ENCODE peak calls at places on chromosome 10, in seven cellular contexts. D is sigmoid colon, Z is upper lobe of left lung, S is suprapubic skin, R is transverse colon, L is SK-N-SH, O is K562. G is an unnamed sample. For H3K4me1, the result is how much of the 10 kb centered on the place peaks cover.

GRCh38 chr10:80502621-80503583 is 34.8 kb upstream of the SH2D4B start:
- DNase-seq in Z (no peak), S (no peak), D (no peak), R (no peak), L (no peak), O (peak), G (peak)

GRCh38 chr10:31536297-31536696 is 217.3 kb downstream of the ZEB1 start:
- DNase-seq in Z (no peak), R (no peak), D (no peak), O (no peak), L (no peak), S (no peak), G (no peak)

GRCh38 chr10:124878457-124878739 is 63.5 kb upstream of the ZRANB1 start:
- DNase-seq in Z (no peak), R (no peak), S (no peak), O (no peak), L (no peak), D (no peak), G (no peak)

GRCh38 chr10:103273026-103273425 is 3.9 kb upstream of the INA start:
- DNase-seq in S (peak), Z (no peak), D (no peak), L (no peak), O (peak), R (no peak), G (no peak)

GRCh38 chr10:78630944-78631838 is 437.6 kb upstream of the ZMIZ1 start:
- DNase-seq in Z (no peak), O (no peak), D (no peak), R (no peak), S (peak), L (no peak), G (no peak)

GRCh38 chr10:52644678-52645434 is 127.7 kb downstream of the MBL2 start:
- DNase-seq in R (peak), L (peak), Z (no peak), D (no peak), S (no peak), O (peak), G (peak)

GRCh38 chr10:5493698-5494097 is 5.7 kb downstream of the CALML5 start:
- DNase-seq in O (no peak), R (no peak), D (no peak), L (no peak), S (peak), Z (no peak), G (no peak)

GRCh38 chr10:22340362-22341189 is 4.7 kb upstream of the SPAG6 start:
- DNase-seq in R (peak), Z (peak), O (peak), D (peak), S (peak), L (peak), G (peak)

GRCh38 chr10:89666138-89666537 is 21.1 kb upstream of the PANK1 start:
- DNase-seq in S (no peak), R (no peak), O (no peak), D (no peak), Z (no peak), L (no peak), G (no peak)

GRCh38 chr10:122466866-122467470 is 5.6 kb downstream of the HTRA1 start:
- DNase-seq in O (no peak), R (no peak), Z (peak), S (no peak), D (no peak), L (no peak), G (no peak)

GRCh38 chr10:74991435-74991834 is 120.0 kb upstream of the SAMD8 start:
- DNase-seq in S (no peak), O (peak), Z (no peak), L (peak), D (no peak), R (no peak), G (no peak)

GRCh38 chr10:18238875-18239485 is 98.8 kb downstream of the CACNB2 start:
- DNase-seq in O (peak), S (no peak), D (no peak), R (no peak), L (peak), Z (no peak), G (no peak)

GRCh38 chr10:103451091-103451801 is 924 bp downstream of the CALHM2 start:
- DNase-seq in O (peak), L (peak), D (peak), Z (peak), S (peak), R (peak), G (peak)

GRCh38 chr10:48494073-48494472 is 110.8 kb downstream of the ARHGAP22 start:
- DNase-seq in S (peak), Z (no peak), L (no peak), R (no peak), O (no peak), D (no peak), G (peak)

GRCh38 chr10:55500931-55501559 is 700.0 kb upstream of the PCDH15 start:
- DNase-seq in L (peak), D (no peak), Z (no peak), S (no peak), O (peak), R (no peak), G (no peak)

GRCh38 chr10:113093188-113094113 is 143.4 kb downstream of the TCF7L2 start:
- DNase-seq in Z (no peak), O (no peak), R (peak), L (no peak), S (peak), D (no peak), G (no peak)

GRCh38 chr10:133453516-133454203 is at the start of gene SCART1:
- DNase-seq in R (no peak), S (no peak), Z (peak), D (no peak), O (peak), L (no peak), G (no peak)

GRCh38 chr10:99730026-99730425 is 1.9 kb downstream of the COX15 start:
- DNase-seq in O (no peak), R (no peak), D (no peak), Z (no peak), L (no peak), S (no peak), G (no peak)

GRCh38 chr10:36559990-36560389 is 565.4 kb upstream of the ANKRD30A start:
- DNase-seq in R (no peak), D (no peak), Z (no peak), S (no peak), L (no peak), O (no peak), G (no peak)

GRCh38 chr10:86693721-86694369 is 25.5 kb downstream of the LDB3 start:
- DNase-seq in D (no peak), R (peak), S (no peak), Z (no peak), L (peak), O (peak), G (peak)

GRCh38 chr10:101289541-101289940 is 60.3 kb upstream of the LBX1 start:
- DNase-seq in D (no peak), Z (no peak), O (no peak), S (no peak), R (no peak), L (no peak), G (no peak)

GRCh38 chr10:99984201-99984600 is 25.5 kb downstream of the DNMBP start:
- DNase-seq in D (no peak), R (no peak), O (no peak), L (no peak), Z (no peak), S (no peak), G (no peak)

GRCh38 chr10:116665541-116666125 is 44.9 kb downstream of the PNLIPRP2 start:
- DNase-seq in D (peak), Z (no peak), L (no peak), R (no peak), S (no peak), O (no peak), G (no peak)
- TF ChIP-seq EP300 in D (no peak), Z (no peak), L (no peak), R (no peak), S (no peak), O (no peak), G (no peak)

DNA sequence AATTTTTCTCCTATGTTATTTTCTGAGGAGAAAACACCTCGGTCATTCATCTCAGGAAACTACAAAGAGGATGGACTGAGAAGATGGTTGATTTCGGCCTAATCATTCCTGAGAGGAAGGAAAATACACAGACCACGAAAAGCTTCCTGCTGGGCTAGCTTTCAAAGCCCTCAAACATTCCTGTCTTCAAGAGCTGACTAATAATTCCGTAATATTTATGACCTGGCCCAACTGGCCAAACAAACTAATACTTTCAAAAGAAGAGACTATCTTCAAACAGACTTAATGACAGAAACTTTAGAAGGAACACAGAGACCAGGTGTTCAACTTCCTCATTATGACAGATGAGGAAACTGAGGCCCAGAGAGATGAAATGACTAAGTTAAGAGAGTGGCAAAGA is 215.1 kb upstream of the FRMD4A start:
- DNase-seq in R (no peak), L (no peak), S (no peak), Z (no peak), O (no peak), D (no peak), G (no peak)
- H3K4me1 ChIP-seq in R (under half), L (under half), S (under half), Z (under half), O (under half), D (under half), G (half or more)

GRCh38 chr10:29595146-29595545 is 39.6 kb downstream of the SVIL start:
- DNase-seq in Z (no peak), S (no peak), D (no peak), L (no peak), R (no peak), O (no peak), G (no peak)

GRCh38 chr10:29598861-29599311 is 35.9 kb downstream of the SVIL start:
- DNase-seq in S (no peak), O (no peak), L (no peak), R (no peak), Z (no peak), D (no peak), G (no peak)

GRCh38 chr10:29596826-29597225 is 37.9 kb downstream of the SVIL start:
- DNase-seq in D (no peak), O (no peak), L (no peak), S (no peak), R (no peak), Z (no peak), G (no peak)

GRCh38 chr10:29591416-29591968 is 43.3 kb downstream of the SVIL start:
- DNase-seq in D (peak), Z (no peak), O (no peak), S (no peak), R (no peak), L (no peak), G (no peak)

GRCh38 chr10:29595636-29596225 is 39.0 kb downstream of the SVIL start:
- DNase-seq in R (no peak), L (no peak), O (no peak), Z (no peak), D (no peak), S (no peak), G (no peak)
- TF ChIP-seq POLR2AphosphoS5 in R (no peak), L (no peak), O (no peak), Z (no peak), D (no peak), S (no peak), G (no peak)

GRCh38 chr10:70352401-70353097 is 29.9 kb downstream of the LRRC20 start:
- DNase-seq in R (no peak), Z (no peak), D (peak), S (no peak), L (peak), O (no peak), G (no peak)
- TF ChIP-seq EP300 in R (no peak), Z (peak), D (no peak), S (no peak), L (no peak), O (no peak), G (no peak)

DNA sequence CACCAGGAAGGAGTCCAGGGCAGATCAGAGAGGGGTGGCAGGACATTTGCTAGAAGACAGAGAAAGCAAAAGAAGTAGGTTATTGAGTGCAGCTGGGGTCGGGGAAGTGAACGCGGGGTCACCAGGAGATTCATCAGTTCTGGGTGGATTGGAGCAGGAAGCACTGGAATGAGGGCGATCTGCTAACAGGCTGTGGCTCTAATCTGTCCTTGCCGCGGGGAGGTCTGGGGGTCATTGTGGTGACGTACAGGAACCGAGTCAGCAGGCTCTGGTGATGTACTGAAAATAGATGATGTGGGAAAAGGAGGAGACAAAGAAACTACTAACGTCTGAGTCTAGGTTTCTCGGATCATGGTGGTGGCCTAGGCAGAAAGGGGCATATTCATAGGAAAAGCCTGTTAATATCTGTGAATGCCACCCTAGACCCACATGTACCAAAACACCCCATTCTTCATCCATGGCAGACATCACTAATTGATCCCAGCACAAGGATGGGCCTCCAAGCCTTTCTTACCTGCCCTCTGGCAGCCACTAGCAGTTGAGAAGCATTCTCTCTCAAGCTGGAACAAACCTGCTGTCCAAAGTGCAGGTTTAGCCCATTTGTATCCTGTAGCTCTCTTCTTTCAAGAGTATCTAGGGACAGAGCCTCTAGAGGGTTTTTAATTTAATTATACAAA is 134.5 kb downstream of the C10orf105 start:
- DNase-seq in L (no peak), O (peak), Z (no peak), D (no peak), S (no peak), R (no peak), G (no peak)
- H3K4me1 ChIP-seq in L (under half), O (under half), Z (under half), D (under half), S (under half), R (under half), G (under half)

DNA sequence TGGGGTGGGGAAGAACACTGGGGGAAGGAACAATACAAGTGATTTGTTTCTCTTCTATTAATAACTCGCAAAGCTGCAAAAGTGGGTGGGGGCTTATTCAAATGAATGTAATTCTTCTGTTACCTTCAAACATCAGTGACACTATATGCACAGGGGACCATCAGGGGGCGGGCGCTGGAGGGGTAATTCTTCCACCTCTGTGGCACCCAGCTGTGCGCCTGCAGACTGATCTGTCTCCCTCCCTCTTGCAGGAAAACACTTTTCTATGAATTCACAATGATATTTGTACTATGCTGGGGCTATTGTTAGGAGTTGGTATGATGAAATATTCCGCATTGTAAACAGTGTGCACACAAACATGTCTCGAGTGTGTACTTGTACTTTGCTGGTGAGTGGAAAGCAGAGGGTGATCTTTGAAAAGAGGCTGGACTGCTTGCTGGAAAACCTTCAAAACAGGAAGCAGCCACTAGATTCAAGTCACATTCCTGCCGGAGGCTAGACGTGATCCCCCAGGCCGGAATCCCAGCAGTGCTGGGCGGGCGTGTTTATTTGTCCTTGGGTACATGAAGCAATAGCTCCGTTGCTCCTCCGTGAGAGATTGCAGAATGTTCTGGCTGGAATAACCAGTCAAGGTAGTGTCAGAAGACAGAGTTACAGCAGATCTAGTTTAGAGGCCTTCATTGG is 15.8 kb upstream of the BNIP3 start:
- DNase-seq in L (no peak), Z (peak), R (peak), D (peak), S (peak), O (no peak), G (peak)
- TF ChIP-seq POLR2AphosphoS5 in L (no peak), Z (peak), R (peak), D (peak), S (peak), O (no peak), G (peak)

GRCh38 chr10:33270971-33271370 is 63.5 kb downstream of the NRP1 start:
- DNase-seq in O (no peak), S (no peak), Z (no peak), D (no peak), L (no peak), R (no peak), G (no peak)
- TF ChIP-seq EP300 in O (no peak), S (no peak), Z (no peak), D (no peak), L (no peak), R (no peak), G (no peak)

G was measured in stomach.